ENCODE peak calls at places on chromosome 20, in six cellular contexts. F is A549, T is lower lobe of right lung, R is pancreas, Z is spleen, B is colonic mucosa. W is an unnamed sample.

GRCh38 chr20:1804129-1804503 is 91.1 kb upstream of the SIRPA start:
- DNase-seq in F (no peak), T (no peak), R (no peak), Z (no peak), B (no peak), W (no peak)

GRCh38 chr20:8853805-8854338 is 215.0 kb upstream of the PLCB4 start:
- DNase-seq in F (peak; percentile 70), T (no peak), R (peak; percentile 20), Z (no peak), B (peak; percentile 37), W (no peak)

GRCh38 chr20:7924692-7925091 is 15.6 kb downstream of the HAO1 start:
- DNase-seq in F (no peak), T (no peak), R (no peak), Z (no peak), B (no peak), W (no peak)

GRCh38 chr20:53883098-53883762 is 187.2 kb downstream of the BCAS1 start:
- DNase-seq in F (no peak), T (no peak), R (no peak), Z (no peak), B (no peak), W (no peak)

GRCh38 chr20:17664025-17664638 is 17.9 kb downstream of the RRBP1 start:
- DNase-seq in F (no peak), T (no peak), R (no peak), Z (peak; percentile 25), B (no peak), W (no peak)

GRCh38 chr20:44702776-44703175 is 12.4 kb upstream of the CCN5 start:
- DNase-seq in F (no peak), T (peak; percentile 73), R (peak; percentile 58), Z (peak; percentile 85), B (peak; percentile 63), W (no peak)

GRCh38 chr20:36572701-36573102 is 695 bp upstream of the TGIF2 start:
- DNase-seq in F (no peak), T (no peak), R (no peak), Z (no peak), B (peak; percentile 33), W (peak; percentile 82)

GRCh38 chr20:35871311-35871771 is 83.0 kb downstream of the SCAND1 start:
- DNase-seq in F (no peak), T (no peak), R (no peak), Z (no peak), B (peak; percentile 22), W (no peak)

GRCh38 chr20:11431613-11432012 is 486.1 kb upstream of the BTBD3 start:
- DNase-seq in F (no peak), T (no peak), R (no peak), Z (no peak), B (no peak), W (no peak)

GRCh38 chr20:45191926-45192325 is 14.9 kb upstream of the SEMG1 start:
- DNase-seq in F (no peak), T (no peak), R (no peak), Z (no peak), B (no peak), W (no peak)

GRCh38 chr20:25623736-25624499 is at the start of gene NANP:
- DNase-seq in F (peak; percentile 98), T (peak; percentile 98), R (peak; percentile 95), Z (peak; percentile 97), B (peak; percentile 94), W (peak; percentile 79)
- H3K4me1 ChIP-seq in F (peaks cover 21% of the 10 kb centered on the region), T (peaks cover 17% of the 10 kb centered on the region), R (no peaks in the 10 kb centered on the region), Z (peaks cover 38% of the 10 kb centered on the region), B (no peaks in the 10 kb centered on the region), W (peaks cover 13% of the 10 kb centered on the region)

GRCh38 chr20:49288250-49288751 is 10.4 kb upstream of the ZNFX1 start:
- DNase-seq in F (no peak), T (no peak), R (no peak), Z (no peak), B (no peak), W (no peak)
- H3K9me3 ChIP-seq in F (peaks cover 9% of the 10 kb centered on the region), T (peaks cover 24% of the 10 kb centered on the region), R (no peaks in the 10 kb centered on the region), Z (peaks cover 59% of the 10 kb centered on the region), B (no peaks in the 10 kb centered on the region), W (peaks cover 40% of the 10 kb centered on the region)

GRCh38 chr20:64023278-64024140 is 12.5 kb upstream of the C20orf204 start:
- DNase-seq in F (no peak), T (no peak), R (no peak), Z (no peak), B (no peak), W (no peak)
- H3K4me1 ChIP-seq in F (no peaks in the 10 kb centered on the region), T (no peaks in the 10 kb centered on the region), R (peaks cover 8% of the 10 kb centered on the region), Z (peaks cover 4% of the 10 kb centered on the region), B (peaks cover 12% of the 10 kb centered on the region), W (no peaks in the 10 kb centered on the region)

GRCh38 chr20:62487-62886 is 25.0 kb upstream of the DEFB125 start:
- DNase-seq in F (no peak), T (no peak), R (no peak), Z (no peak), B (no peak), W (no peak)

GRCh38 chr20:64766-65322 is 22.6 kb upstream of the DEFB125 start:
- DNase-seq in F (no peak), T (no peak), R (no peak), Z (no peak), B (no peak), W (no peak)

GRCh38 chr20:61757-62156 is 25.7 kb upstream of the DEFB125 start:
- DNase-seq in F (no peak), T (no peak), R (no peak), Z (no peak), B (no peak), W (no peak)

GRCh38 chr20:61230-61629 is 26.2 kb upstream of the DEFB125 start:
- DNase-seq in F (no peak), T (no peak), R (no peak), Z (no peak), B (no peak), W (no peak)

GRCh38 chr20:64026-64603 is 23.4 kb upstream of the DEFB125 start:
- DNase-seq in F (no peak), T (no peak), R (no peak), Z (no peak), B (no peak), W (no peak)
- H3K9me3 ChIP-seq in F (peaks cover 26% of the 10 kb centered on the region), T (no peaks in the 10 kb centered on the region), R (no peaks in the 10 kb centered on the region), Z (peaks cover 16% of the 10 kb centered on the region), B (no peaks in the 10 kb centered on the region), W (no peaks in the 10 kb centered on the region)

GRCh38 chr20:62217913-62218773 is 1.9 kb downstream of the HRH3 start:
- DNase-seq in F (no peak), T (no peak), R (no peak), Z (no peak), B (no peak), W (no peak)

GRCh38 chr20:62215991-62216635 is 4.0 kb downstream of the HRH3 start:
- DNase-seq in F (no peak), T (no peak), R (no peak), Z (no peak), B (no peak), W (no peak)

GRCh38 chr20:62215020-62215990 is 4.8 kb downstream of the HRH3 start:
- DNase-seq in F (no peak), T (no peak), R (no peak), Z (no peak), B (no peak), W (no peak)

GRCh38 chr20:62219101-62219991 is 732 bp downstream of the HRH3 start:
- DNase-seq in F (no peak), T (no peak), R (no peak), Z (no peak), B (no peak), W (no peak)

GRCh38 chr20:62216636-62217566 is 3.2 kb downstream of the HRH3 start:
- DNase-seq in F (no peak), T (no peak), R (no peak), Z (no peak), B (no peak), W (no peak)
- H3K4me1 ChIP-seq in F (peaks cover 22% of the 10 kb centered on the region), T (peaks cover 7% of the 10 kb centered on the region), R (peaks cover 6% of the 10 kb centered on the region), Z (peaks cover 22% of the 10 kb centered on the region), B (no peaks in the 10 kb centered on the region), W (no peaks in the 10 kb centered on the region)

GRCh38 chr20:60642546-60642945 is 609.5 kb upstream of the CDH4 start:
- DNase-seq in F (no peak), T (no peak), R (no peak), Z (no peak), B (no peak), W (no peak)
- H3K9me3 ChIP-seq in F (peaks cover 3% of the 10 kb centered on the region), T (no peaks in the 10 kb centered on the region), R (no peaks in the 10 kb centered on the region), Z (peaks cover 8% of the 10 kb centered on the region), B (no peaks in the 10 kb centered on the region), W (no peaks in the 10 kb centered on the region)

DNA sequence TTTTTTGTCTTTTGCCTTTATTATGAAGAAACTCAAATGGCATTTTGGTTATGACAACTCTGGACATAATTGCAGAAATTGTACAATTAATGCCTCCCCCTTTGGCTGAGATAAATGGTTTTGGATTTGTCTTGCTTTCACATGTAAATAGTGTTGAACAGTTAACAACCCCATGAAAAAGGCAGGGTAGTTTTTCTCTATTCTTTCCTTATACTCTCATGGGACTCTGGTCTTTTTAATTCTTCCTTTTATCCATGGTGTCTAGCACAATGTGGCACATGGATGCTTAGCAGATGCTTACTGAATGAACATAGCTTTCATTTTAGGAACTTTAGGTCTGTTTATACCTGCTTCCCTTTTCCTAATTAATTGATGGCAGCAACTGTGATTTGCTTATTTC is 75.6 kb downstream of the NCOA3 start:
- DNase-seq in F (no peak), T (no peak), R (no peak), Z (no peak), B (no peak), W (no peak)
- H3K4me1 ChIP-seq in F (peaks cover 86% of the 10 kb centered on the region), T (peaks cover 69% of the 10 kb centered on the region), R (peaks cover 29% of the 10 kb centered on the region), Z (peaks cover 100% of the 10 kb centered on the region), B (peaks cover 11% of the 10 kb centered on the region), W (peaks cover 34% of the 10 kb centered on the region)

GRCh38 chr20:49283703-49284625 is 6.1 kb upstream of the ZNFX1 start:
- DNase-seq in F (no peak), T (no peak), R (no peak), Z (no peak), B (no peak), W (no peak)
- H3K9me3 ChIP-seq in F (peaks cover 9% of the 10 kb centered on the region), T (peaks cover 47% of the 10 kb centered on the region), R (no peaks in the 10 kb centered on the region), Z (peaks cover 91% of the 10 kb centered on the region), B (no peaks in the 10 kb centered on the region), W (peaks cover 75% of the 10 kb centered on the region)

GRCh38 chr20:31663524-31663837 is 25.8 kb downstream of the COX4I2 start:
- DNase-seq in F (no peak), T (no peak), R (no peak), Z (no peak), B (no peak), W (no peak)

GRCh38 chr20:31661625-31662371 is 24.1 kb downstream of the COX4I2 start:
- DNase-seq in F (peak; percentile 68), T (peak; percentile 88), R (peak; percentile 83), Z (peak; percentile 95), B (peak; percentile 87), W (peak; percentile 81)

GRCh38 chr20:31664696-31665354 is 27.1 kb downstream of the COX4I2 start:
- DNase-seq in F (no peak), T (no peak), R (no peak), Z (no peak), B (peak; percentile 59), W (no peak)

GRCh38 chr20:31663838-31664695 is 26.4 kb downstream of the COX4I2 start:
- DNase-seq in F (no peak), T (peak; percentile 73), R (peak; percentile 67), Z (no peak), B (peak; percentile 77), W (no peak)

DNA sequence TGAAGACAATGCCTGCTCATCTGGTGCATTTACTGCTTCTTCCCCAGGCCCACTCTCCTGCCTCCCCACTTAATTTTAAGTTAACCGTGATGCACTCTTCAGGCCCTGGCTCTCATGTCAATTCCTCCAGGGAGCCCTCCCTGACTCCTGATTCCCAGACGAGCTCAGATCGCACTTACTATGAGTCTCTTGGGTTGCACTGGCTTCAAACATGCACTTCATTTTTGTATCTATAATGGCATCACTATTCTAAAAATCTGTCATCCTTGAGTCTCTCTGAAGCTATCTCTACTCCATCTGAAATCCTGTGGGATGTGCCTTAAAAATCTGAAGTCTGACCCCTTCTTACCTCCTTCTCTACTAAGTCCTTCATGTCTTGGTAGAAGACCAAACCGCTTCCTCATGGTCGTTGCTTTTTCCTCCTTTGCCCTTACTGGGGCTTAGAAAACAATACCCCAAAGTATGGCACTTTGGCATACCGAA is 24.7 kb downstream of the COX4I2 start:
- DNase-seq in F (no peak), T (no peak), R (no peak), Z (no peak), B (no peak), W (no peak)
- H3K4me1 ChIP-seq in F (peaks cover 66% of the 10 kb centered on the region), T (peaks cover 55% of the 10 kb centered on the region), R (peaks cover 29% of the 10 kb centered on the region), Z (peaks cover 62% of the 10 kb centered on the region), B (peaks cover 21% of the 10 kb centered on the region), W (peaks cover 39% of the 10 kb centered on the region)